ENCODE peak calls at places on chromosomes 2 and 18, in five cellular contexts. S is SK-N-SH, X is astrocyte, D is right lobe of liver, H is hepatocyte. L is an unnamed sample.

GRCh38 chr2:120466704-120467054 is 120.7 kb downstream of the INHBB start:
- DNase-seq in D (no peak), H (no peak), S (no peak), X (no peak), L (no peak)

GRCh38 chr2:226995625-226996041 is 159.8 kb downstream of the RHBDD1 start:
- DNase-seq in X (peak; percentile 92), D (peak; percentile 73), H (no peak), S (no peak), L (no peak)

GRCh38 chr2:118846667-118847446 is 591 bp downstream of the EN1 start:
- DNase-seq in D (no peak), X (no peak), S (peak; percentile 65), H (no peak), L (no peak)

GRCh38 chr18:12657048-12657848 is 659 bp downstream of the SPIRE1 start:
- DNase-seq in D (peak; percentile 59), X (peak; percentile 37), H (peak; percentile 72), S (peak; percentile 78), L (peak; percentile 72)

GRCh38 chr2:145751634-145752033 is 1231.7 kb upstream of the ZEB2 start:
- DNase-seq in H (no peak), X (peak; percentile 78), S (no peak), D (no peak), L (no peak)

GRCh38 chr18:33749831-33750230 is 171.8 kb downstream of the ASXL3 start:
- DNase-seq in X (no peak), S (no peak), H (no peak), D (no peak), L (no peak)

GRCh38 chr2:132009874-132010521 is 151.8 kb downstream of the ANKRD30BL start:
- DNase-seq in X (peak; percentile 46), H (peak; percentile 2), S (peak; percentile 3), D (no peak), L (no peak)

GRCh38 chr2:3489449-3490115 is 29.7 kb downstream of the ADI1 start:
- DNase-seq in H (no peak), D (peak; percentile 38), S (peak; percentile 25), X (no peak), L (no peak)

GRCh38 chr2:240711296-240711695 is 19.6 kb downstream of the AQP12A start:
- DNase-seq in X (no peak), H (no peak), D (no peak), S (no peak), L (no peak)

GRCh38 chr2:12005886-12006681 is 259.7 kb downstream of the LPIN1 start:
- DNase-seq in S (no peak), X (peak; percentile 60), H (peak; percentile 17), D (peak; percentile 70), L (no peak)

GRCh38 chr2:39696838-39697237 is 31.1 kb downstream of the TMEM178A start:
- DNase-seq in H (peak; percentile 15), X (peak; percentile 87), S (peak; percentile 28), D (no peak), L (no peak)
- TF ChIP-seq CTCF in H (peak; percentile 42), X (peak; percentile 41), S (peak; percentile 68), D (peak; percentile 43), L (peak; percentile 40)

GRCh38 chr18:32373995-32374394 is 96.7 kb downstream of the GAREM1 start:
- DNase-seq in X (peak; percentile 47), H (peak; percentile 70), D (no peak), S (no peak), L (peak; percentile 75)
- H3K27ac ChIP-seq in X (no peak overlapping the region), H (peak overlapping the region; percentile 90), D (peak overlapping the region; percentile 92), S (no peak overlapping the region), L (no peak overlapping the region)

DNA sequence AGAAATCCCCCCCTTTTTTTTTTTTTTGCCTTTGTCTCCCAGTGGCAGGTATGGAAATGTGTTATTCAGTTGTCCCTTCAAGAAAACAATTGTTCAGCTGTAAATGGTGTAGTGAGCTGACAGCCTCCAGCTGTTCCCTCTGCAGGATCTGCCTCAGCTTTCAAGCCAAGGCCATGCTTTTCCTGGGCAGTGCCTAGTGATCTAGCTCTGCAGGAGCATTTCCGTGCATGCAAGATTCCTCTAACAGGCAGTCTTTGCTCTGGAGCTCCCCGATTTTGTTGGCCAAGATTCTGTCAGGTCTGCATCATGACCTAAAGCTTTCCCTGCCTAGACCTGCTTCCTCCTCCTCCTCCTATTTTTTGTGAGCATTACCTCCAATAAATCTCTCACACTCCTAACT is 300.7 kb upstream of the UBE2E3 start:
- DNase-seq in X (no peak), D (no peak), S (no peak), H (no peak), L (peak; percentile 23)
- H3K4me3 ChIP-seq in X (no peak overlapping the region), D (no peak overlapping the region), S (no peak overlapping the region), H (no peak overlapping the region), L (no peak overlapping the region)

GRCh38 chr2:98444436-98445166 is at the start of gene INPP4A:
- DNase-seq in X (no peak), S (peak; percentile 98), H (peak; percentile 89), D (peak; percentile 89), L (peak; percentile 74)
- TF ChIP-seq CTCF in X (no peak), S (no peak), H (peak; percentile 6), D (no peak), L (no peak)

DNA sequence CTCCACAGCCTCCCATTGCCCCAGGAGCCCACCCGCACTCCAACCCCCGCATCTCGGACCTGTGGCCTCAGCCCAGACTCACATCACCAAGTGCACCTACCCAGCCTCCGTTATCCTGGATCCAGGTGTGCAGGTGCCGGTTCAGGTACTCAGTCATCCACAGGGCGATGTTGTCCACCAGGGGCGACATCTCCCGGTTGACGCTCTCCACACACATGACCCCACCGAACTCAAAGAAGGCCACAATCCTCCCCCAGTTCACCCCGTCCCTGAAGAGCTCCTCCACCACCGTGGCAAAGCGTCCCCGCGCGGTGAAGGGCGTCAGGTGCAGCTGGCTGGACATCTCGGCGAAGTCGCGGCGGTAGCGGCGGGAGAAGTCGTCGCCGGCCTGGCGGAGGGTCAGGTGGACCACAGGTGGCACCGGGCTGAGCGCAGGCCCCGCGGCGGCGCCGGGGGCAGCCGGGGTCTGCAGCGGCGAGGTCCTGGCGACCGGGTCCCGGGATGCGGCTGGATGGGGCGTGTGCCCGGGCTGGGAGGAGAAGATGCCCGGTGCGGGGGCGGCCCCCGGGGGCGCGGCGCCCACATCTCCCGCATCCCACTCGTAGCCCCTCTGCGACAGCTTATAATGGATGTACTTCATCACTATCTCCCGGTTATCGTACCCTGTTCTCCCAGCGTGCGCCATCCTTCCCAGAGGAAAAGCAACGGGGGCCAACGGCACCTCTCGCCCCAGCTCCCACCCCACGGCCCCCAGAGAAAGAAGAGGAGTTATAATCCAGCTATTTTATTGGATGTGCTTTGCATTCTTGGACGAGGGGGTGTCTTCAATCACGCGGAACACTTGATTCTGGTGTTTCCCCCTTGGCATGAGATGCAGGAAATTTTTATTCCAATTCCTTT is 1.3 kb downstream of the BCL2 start:
- DNase-seq in S (peak; percentile 79), D (peak; percentile 49), X (no peak), H (peak; percentile 61), L (no peak)
- H3K27ac ChIP-seq in S (no peak overlapping the region), D (no peak overlapping the region), X (no peak overlapping the region), H (no peak overlapping the region), L (no peak overlapping the region)

L was measured in cardiac muscle cell.